ENCODE peak calls at places on chromosomes 5 and 9, in five cellular contexts. X, R, N, M and Q are unnamed samples.

GRCh38 chr9:94002316-94003140 is 47.4 kb upstream of the BARX1 start:
- DNase-seq in X (peak; percentile 61), R (peak; percentile 66), N (no peak), M (no peak), Q (peak; percentile 71)

GRCh38 chr5:168234133-168234532 is 57.3 kb upstream of the WWC1 start:
- DNase-seq in X (no peak), R (no peak), N (no peak), M (no peak), Q (no peak)

GRCh38 chr5:116576043-116576713 is 1.6 kb upstream of the SEMA6A start:
- DNase-seq in X (peak; percentile 24), R (peak; percentile 80), N (peak; percentile 83), M (no peak), Q (peak; percentile 87)

GRCh38 chr5:176497852-176498251 is 39.4 kb downstream of the RNF44 start:
- DNase-seq in X (no peak), R (no peak), N (no peak), M (no peak), Q (no peak)

GRCh38 chr5:71456362-71456743 is 902 bp downstream of the BDP1 start:
- DNase-seq in X (no peak), R (no peak), N (no peak), M (no peak), Q (no peak)

GRCh38 chr9:83039303-83039702 is 23.6 kb downstream of the RASEF start:
- DNase-seq in X (no peak), R (no peak), N (no peak), M (no peak), Q (no peak)

GRCh38 chr5:171162602-171163001 is 146.4 kb upstream of the TLX3 start:
- DNase-seq in X (no peak), R (peak; percentile 48), N (peak; percentile 39), M (no peak), Q (peak; percentile 46)

GRCh38 chr9:91659529-91660294 is 236.1 kb upstream of the NFIL3 start:
- DNase-seq in X (no peak), R (peak; percentile 11), N (no peak), M (no peak), Q (peak; percentile 71)

GRCh38 chr9:27353405-27354229 is 56.7 kb upstream of the EQTN start:
- DNase-seq in X (no peak), R (peak; percentile 57), N (no peak), M (peak; percentile 46), Q (no peak)

GRCh38 chr9:120711354-120711753 is 2.9 kb downstream of the MEGF9 start:
- DNase-seq in X (no peak), R (no peak), N (no peak), M (no peak), Q (no peak)

GRCh38 chr5:22567983-22568382 is 285.2 kb downstream of the CDH12 start:
- DNase-seq in X (no peak), R (no peak), N (no peak), M (no peak), Q (no peak)

GRCh38 chr9:73042155-73042554 is 89.3 kb upstream of the ALDH1A1 start:
- DNase-seq in X (no peak), R (no peak), N (no peak), M (no peak), Q (no peak)

GRCh38 chr9:77021928-77022782 is 2.7 kb downstream of the FOXB2 start:
- DNase-seq in X (no peak), R (no peak), N (no peak), M (no peak), Q (no peak)

GRCh38 chr5:116982035-116982434 is 407.4 kb upstream of the SEMA6A start:
- DNase-seq in X (no peak), R (no peak), N (no peak), M (no peak), Q (no peak)

GRCh38 chr5:31033295-31033694 is 160.2 kb upstream of the CDH6 start:
- DNase-seq in X (no peak), R (no peak), N (no peak), M (no peak), Q (no peak)

GRCh38 chr9:16342621-16343020 is 527.8 kb downstream of the BNC2 start:
- DNase-seq in X (no peak), R (no peak), N (no peak), M (no peak), Q (no peak)

GRCh38 chr5:132526974-132527564 is 16.3 kb downstream of the IL5 start:
- DNase-seq in X (peak; percentile 8), R (no peak), N (no peak), M (no peak), Q (no peak)

GRCh38 chr5:174806729-174807128 is 82.3 kb downstream of the MSX2 start:
- DNase-seq in X (no peak), R (no peak), N (no peak), M (no peak), Q (no peak)

GRCh38 chr5:63563008-63563917 is 399.0 kb downstream of the HTR1A start:
- DNase-seq in X (no peak), R (no peak), N (no peak), M (no peak), Q (no peak)

GRCh38 chr5:151523335-151523734 is 67.8 kb downstream of the FAT2 start:
- DNase-seq in X (peak; percentile 60), R (peak; percentile 39), N (peak; percentile 15), M (no peak), Q (peak; percentile 73)

GRCh38 chr9:136728548-136729123 is 14.1 kb downstream of the LCN10 start:
- DNase-seq in X (no peak), R (no peak), N (no peak), M (no peak), Q (peak; percentile 34)

GRCh38 chr5:105931782-105932489 is 1738.8 kb downstream of the EFNA5 start:
- DNase-seq in X (no peak), R (no peak), N (no peak), M (no peak), Q (no peak)

GRCh38 chr5:146796144-146796543 is 82.4 kb downstream of the PPP2R2B start:
- DNase-seq in X (no peak), R (no peak), N (no peak), M (no peak), Q (no peak)

GRCh38 chr5:155150012-155150411 is 136.5 kb downstream of the KIF4B start:
- DNase-seq in X (no peak), R (no peak), N (no peak), M (no peak), Q (no peak)
- TF ChIP-seq SUZ12 in X (no peak), R (no peak), N (no peak), M (no peak), Q (no peak)

GRCh38 chr5:23631283-23632045 is 124.1 kb downstream of the PRDM9 start:
- DNase-seq in X (no peak), R (no peak), N (no peak), M (no peak), Q (no peak)
- TF ChIP-seq SUZ12 in X (no peak), R (no peak), N (no peak), M (no peak), Q (no peak)

DNA sequence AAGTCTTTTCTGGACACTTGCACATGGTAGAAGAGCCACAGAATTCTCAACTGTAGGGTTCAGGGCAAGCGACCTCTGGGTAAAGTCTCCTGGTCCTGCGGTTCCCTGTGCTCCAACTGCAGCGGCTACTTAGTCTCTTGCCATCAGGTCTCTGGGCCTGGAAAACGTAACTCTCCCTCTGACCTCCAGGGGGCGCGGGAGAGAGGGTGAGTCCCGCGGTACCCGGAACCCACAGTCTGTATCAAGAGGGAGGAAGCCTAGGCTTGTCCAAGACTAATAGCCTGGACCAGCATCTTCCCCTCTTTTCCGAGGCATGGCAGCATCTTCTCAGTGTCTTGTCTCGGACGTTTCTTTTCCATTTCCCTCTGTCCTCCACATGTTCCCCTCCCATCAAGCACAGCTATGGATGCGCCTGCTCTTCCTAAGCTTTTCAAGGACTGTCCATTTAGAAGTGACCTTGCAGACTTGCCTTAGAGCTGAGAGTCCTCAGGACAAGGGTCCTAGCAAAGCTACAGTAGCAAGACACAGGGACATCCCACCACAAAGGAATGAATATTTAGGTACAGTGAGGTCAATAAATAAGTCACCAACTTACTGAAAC is 59.3 kb downstream of the FSTL4 start:
- DNase-seq in X (peak; percentile 25), R (peak; percentile 40), N (peak; percentile 38), M (no peak), Q (peak; percentile 77)
- TF ChIP-seq SUZ12 in X (no peak), R (no peak), N (no peak), M (no peak), Q (no peak)

GRCh38 chr5:60822285-60822556 is 21.8 kb downstream of the ELOVL7 start:
- DNase-seq in X (no peak), R (no peak), N (no peak), M (peak; percentile 20), Q (no peak)

GRCh38 chr5:60823574-60823973 is 20.5 kb downstream of the ELOVL7 start:
- DNase-seq in X (no peak), R (no peak), N (no peak), M (no peak), Q (no peak)

GRCh38 chr5:60826653-60827052 is 17.4 kb downstream of the ELOVL7 start:
- DNase-seq in X (no peak), R (no peak), N (no peak), M (peak; percentile 60), Q (no peak)

GRCh38 chr5:60820593-60821487 is 23.2 kb downstream of the ELOVL7 start:
- DNase-seq in X (no peak), R (no peak), N (no peak), M (no peak), Q (no peak)

GRCh38 chr5:60821488-60822284 is 22.4 kb downstream of the ELOVL7 start:
- DNase-seq in X (no peak), R (no peak), N (no peak), M (no peak), Q (no peak)
- TF ChIP-seq SUZ12 in X (no peak), R (no peak), N (no peak), M (no peak), Q (no peak)

GRCh38 chr5:54257366-54258118 is 52.8 kb downstream of the ARL15 start:
- DNase-seq in X (no peak), R (no peak), N (no peak), M (no peak), Q (no peak)

GRCh38 chr5:54251981-54252380 is 58.4 kb downstream of the ARL15 start:
- DNase-seq in X (no peak), R (no peak), N (no peak), M (no peak), Q (no peak)

GRCh38 chr5:54249210-54250028 is 61.0 kb downstream of the ARL15 start:
- DNase-seq in X (no peak), R (no peak), N (no peak), M (no peak), Q (peak; percentile 67)

GRCh38 chr5:54259090-54259489 is 51.3 kb downstream of the ARL15 start:
- DNase-seq in X (no peak), R (no peak), N (no peak), M (no peak), Q (no peak)

DNA sequence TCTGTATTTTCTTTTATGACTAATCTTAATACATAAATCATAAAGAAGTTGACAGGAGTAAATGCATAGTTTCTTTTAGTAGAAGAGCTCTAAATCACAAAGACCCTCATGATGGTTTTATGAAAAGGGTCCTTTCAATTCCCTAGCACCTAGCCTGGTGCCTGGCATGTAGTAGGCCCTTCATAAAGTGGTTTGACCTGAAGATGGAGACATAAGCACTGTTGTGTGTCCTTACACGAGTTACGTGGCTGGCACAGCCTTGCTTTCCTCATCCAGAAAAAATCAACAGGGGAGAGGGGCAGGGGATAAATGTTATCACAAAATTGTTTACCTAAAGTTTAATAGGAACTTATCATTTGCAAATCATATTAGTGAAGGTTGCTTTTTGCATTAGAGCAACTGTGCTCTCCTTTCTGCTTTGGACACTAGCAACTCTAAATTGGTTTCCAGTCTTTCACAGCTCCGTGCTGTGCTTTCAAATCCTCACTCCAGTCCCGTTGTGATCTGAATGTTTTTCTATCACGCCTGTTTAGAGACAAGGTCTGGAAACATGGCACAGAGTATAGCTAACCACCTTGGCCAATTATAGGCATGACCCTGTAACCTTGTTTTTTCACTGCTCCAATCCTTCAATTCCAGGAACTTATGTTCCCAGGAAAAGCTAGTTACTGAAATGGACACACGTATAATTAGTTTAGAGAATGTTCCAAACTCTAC is 55.7 kb downstream of the ARL15 start:
- DNase-seq in X (peak; percentile 6), R (no peak), N (no peak), M (no peak), Q (no peak)
- TF ChIP-seq SUZ12 in X (no peak), R (no peak), N (no peak), M (no peak), Q (no peak)